ENCODE peak calls at places on chromosomes 6 and 20, in four cellular contexts. N is activated CD4-positive, alpha-beta T cell treated with anti-CD3 and anti-CD28 coated beads, Interleukin-2, amount 10 ng/mL, durations not matched to agents 7 days and 5 days; F is OCI-LY7; T is Calu3. A is an unnamed sample.

GRCh38 chr20:34195355-34195754 is 45.9 kb upstream of the ASIP start:
- DNase-seq in N (no peak), F (no peak), T (no peak), A (no peak)

GRCh38 chr20:32067234-32067821 is 15.3 kb downstream of the HCK start:
- DNase-seq in N (no peak), F (peak; percentile 11), T (no peak), A (no peak)

GRCh38 chr6:6277418-6277817 is 43.0 kb downstream of the F13A1 start:
- DNase-seq in N (no peak), F (no peak), T (no peak), A (no peak)

GRCh38 chr6:81999270-81999669 is 246.8 kb upstream of the TENT5A start:
- DNase-seq in N (no peak), F (no peak), T (no peak), A (no peak)

GRCh38 chr20:32232487-32232886 is 24.8 kb downstream of the POFUT1 start:
- DNase-seq in N (no peak), F (no peak), T (no peak), A (no peak)

GRCh38 chr20:20664795-20665194 is 47.6 kb downstream of the RALGAPA2 start:
- DNase-seq in N (peak; percentile 14), F (peak; percentile 41), T (no peak), A (peak; percentile 39)

GRCh38 chr6:128242765-128243403 is 277.5 kb downstream of the PTPRK start:
- DNase-seq in N (no peak), F (no peak), T (no peak), A (no peak)

GRCh38 chr6:30647802-30648460 is 998 bp downstream of the C6orf136 start:
- DNase-seq in N (peak; percentile 74), F (no peak), T (no peak), A (no peak)

GRCh38 chr20:19849341-19850189 is 91.5 kb downstream of the RIN2 start:
- DNase-seq in N (no peak), F (no peak), T (no peak), A (no peak)

GRCh38 chr6:53171605-53172467 is 23.2 kb upstream of the GCM1 start:
- DNase-seq in N (peak; percentile 91), F (peak; percentile 84), T (peak; percentile 92), A (peak; percentile 87)

GRCh38 chr20:36305602-36306556 is at the start of gene DLGAP4:
- DNase-seq in N (no peak), F (no peak), T (no peak), A (no peak)

GRCh38 chr6:84652356-84653026 is 111.9 kb downstream of the TBX18 start:
- DNase-seq in N (no peak), F (no peak), T (peak; percentile 20), A (no peak)

GRCh38 chr20:18705490-18705889 is 108.1 kb upstream of the SCP2D1 start:
- DNase-seq in N (no peak), F (no peak), T (no peak), A (no peak)

GRCh38 chr6:27867051-27867940 is 44.9 kb downstream of the OR2B2 start:
- DNase-seq in N (peak; percentile 91), F (peak; percentile 91), T (peak; percentile 87), A (no peak)

GRCh38 chr6:82680192-82680591 is 316.6 kb downstream of the TPBG start:
- DNase-seq in N (no peak), F (no peak), T (no peak), A (no peak)

GRCh38 chr6:146913842-146914562 is 290.2 kb upstream of the STXBP5 start:
- DNase-seq in N (no peak), F (no peak), T (peak; percentile 63), A (peak; percentile 16)

GRCh38 chr6:80214436-80215022 is 108.1 kb downstream of the BCKDHB start:
- DNase-seq in N (peak; percentile 12), F (peak; percentile 33), T (peak; percentile 39), A (peak; percentile 45)

GRCh38 chr20:401682-402495 is 6.2 kb upstream of the RBCK1 start:
- DNase-seq in N (no peak), F (peak; percentile 74), T (peak; percentile 61), A (no peak)

GRCh38 chr6:13411484-13411883 is 75.9 kb downstream of the GFOD1 start:
- DNase-seq in N (no peak), F (no peak), T (no peak), A (no peak)